ENCODE peak calls at places on chromosomes 11 and 22, in nine cellular contexts. One of them, this sample, is unnamed.

GRCh38 chr11:40716344-40717178 is 742.9 kb downstream of the LRRC4C start:
- DNase-seq in NCI-H187: no peak
- DNase-seq in activated T-helper 1 cell treated with Interleukin-2 at 50 U/mL for 16 hours: no peak
- DNase-seq in adrenal gland: no peak
- DNase-seq in HCEC 1CT: no peak
- DNase-seq in CD8-positive, alpha-beta memory T cell: no peak
- DNase-seq in cardiac fibroblast: no peak
- DNase-seq in germinal center: no peak
- DNase-seq in astrocyte of the hippocampus: peak
- DNase-seq in this sample: no peak

GRCh38 chr11:44755553-44756505 is 29.1 kb downstream of the TSPAN18 start:
- DNase-seq in HCEC 1CT: no peak
- DNase-seq in astrocyte of the hippocampus: peak
- DNase-seq in CD8-positive, alpha-beta memory T cell: no peak
- DNase-seq in activated T-helper 1 cell treated with Interleukin-2 at 50 U/mL for 16 hours: no peak
- DNase-seq in cardiac fibroblast: no peak
- DNase-seq in adrenal gland: peak
- DNase-seq in NCI-H187: no peak
- DNase-seq in germinal center: no peak
- DNase-seq in this sample: no peak

GRCh38 chr11:125164091-125164421 is 495 bp upstream of the PKNOX2 start:
- DNase-seq in adrenal gland: no peak
- DNase-seq in germinal center: no peak
- DNase-seq in CD8-positive, alpha-beta memory T cell: no peak
- DNase-seq in HCEC 1CT: no peak
- DNase-seq in astrocyte of the hippocampus: no peak
- DNase-seq in NCI-H187: no peak
- DNase-seq in cardiac fibroblast: no peak
- DNase-seq in activated T-helper 1 cell treated with Interleukin-2 at 50 U/mL for 16 hours: no peak
- DNase-seq in this sample: no peak

GRCh38 chr11:114169321-114169749 is 109.8 kb downstream of the ZBTB16 start:
- DNase-seq in cardiac fibroblast: no peak
- DNase-seq in NCI-H187: no peak
- DNase-seq in germinal center: no peak
- DNase-seq in CD8-positive, alpha-beta memory T cell: no peak
- DNase-seq in adrenal gland: peak
- DNase-seq in HCEC 1CT: peak
- DNase-seq in activated T-helper 1 cell treated with Interleukin-2 at 50 U/mL for 16 hours: no peak
- DNase-seq in astrocyte of the hippocampus: no peak
- DNase-seq in this sample: no peak

GRCh38 chr11:76644591-76644990 is 26.0 kb downstream of the LRRC32 start:
- DNase-seq in NCI-H187: no peak
- DNase-seq in CD8-positive, alpha-beta memory T cell: no peak
- DNase-seq in adrenal gland: no peak
- DNase-seq in activated T-helper 1 cell treated with Interleukin-2 at 50 U/mL for 16 hours: no peak
- DNase-seq in cardiac fibroblast: no peak
- DNase-seq in astrocyte of the hippocampus: no peak
- DNase-seq in HCEC 1CT: no peak
- DNase-seq in germinal center: no peak
- DNase-seq in this sample: no peak

GRCh38 chr22:37484115-37485005 is 1.8 kb downstream of the MFNG start:
- DNase-seq in germinal center: peak
- DNase-seq in CD8-positive, alpha-beta memory T cell: peak
- DNase-seq in cardiac fibroblast: no peak
- DNase-seq in activated T-helper 1 cell treated with Interleukin-2 at 50 U/mL for 16 hours: peak
- DNase-seq in NCI-H187: no peak
- DNase-seq in astrocyte of the hippocampus: no peak
- DNase-seq in adrenal gland: peak
- DNase-seq in HCEC 1CT: no peak
- DNase-seq in this sample: no peak

GRCh38 chr11:9530020-9530628 is 43.3 kb upstream of the WEE1 start:
- DNase-seq in HCEC 1CT: no peak
- DNase-seq in astrocyte of the hippocampus: no peak
- DNase-seq in germinal center: no peak
- DNase-seq in CD8-positive, alpha-beta memory T cell: no peak
- DNase-seq in NCI-H187: no peak
- DNase-seq in activated T-helper 1 cell treated with Interleukin-2 at 50 U/mL for 16 hours: no peak
- DNase-seq in cardiac fibroblast: peak
- DNase-seq in adrenal gland: no peak
- DNase-seq in this sample: no peak

GRCh38 chr22:44924724-44925123 is 85.1 kb downstream of the PHF21B start:
- DNase-seq in germinal center: no peak
- DNase-seq in activated T-helper 1 cell treated with Interleukin-2 at 50 U/mL for 16 hours: no peak
- DNase-seq in HCEC 1CT: no peak
- DNase-seq in CD8-positive, alpha-beta memory T cell: no peak
- DNase-seq in adrenal gland: no peak
- DNase-seq in NCI-H187: no peak
- DNase-seq in astrocyte of the hippocampus: no peak
- DNase-seq in cardiac fibroblast: no peak
- DNase-seq in this sample: no peak

GRCh38 chr11:114296190-114296978 is at the start of gene NNMT:
- DNase-seq in activated T-helper 1 cell treated with Interleukin-2 at 50 U/mL for 16 hours: no peak
- DNase-seq in germinal center: no peak
- DNase-seq in astrocyte of the hippocampus: peak
- DNase-seq in NCI-H187: no peak
- DNase-seq in cardiac fibroblast: peak
- DNase-seq in HCEC 1CT: peak
- DNase-seq in CD8-positive, alpha-beta memory T cell: no peak
- DNase-seq in adrenal gland: peak
- DNase-seq in this sample: no peak

GRCh38 chr11:27218498-27219038 is 144.4 kb downstream of the CCDC34 start:
- DNase-seq in astrocyte of the hippocampus: no peak
- DNase-seq in germinal center: no peak
- DNase-seq in cardiac fibroblast: peak
- DNase-seq in CD8-positive, alpha-beta memory T cell: no peak
- DNase-seq in HCEC 1CT: peak
- DNase-seq in adrenal gland: no peak
- DNase-seq in NCI-H187: no peak
- DNase-seq in activated T-helper 1 cell treated with Interleukin-2 at 50 U/mL for 16 hours: no peak
- DNase-seq in this sample: peak

GRCh38 chr11:119092880-119093665 is 8.4 kb downstream of the HMBS start:
- DNase-seq in NCI-H187: no peak
- DNase-seq in cardiac fibroblast: peak
- DNase-seq in astrocyte of the hippocampus: peak
- DNase-seq in adrenal gland: no peak
- DNase-seq in HCEC 1CT: no peak
- DNase-seq in germinal center: no peak
- DNase-seq in activated T-helper 1 cell treated with Interleukin-2 at 50 U/mL for 16 hours: no peak
- DNase-seq in CD8-positive, alpha-beta memory T cell: no peak
- DNase-seq in this sample: no peak

GRCh38 chr11:71485063-71485399 is 32.0 kb downstream of the NADSYN1 start:
- DNase-seq in astrocyte of the hippocampus: no peak
- DNase-seq in CD8-positive, alpha-beta memory T cell: no peak
- DNase-seq in NCI-H187: no peak
- DNase-seq in activated T-helper 1 cell treated with Interleukin-2 at 50 U/mL for 16 hours: no peak
- DNase-seq in germinal center: no peak
- DNase-seq in adrenal gland: no peak
- DNase-seq in cardiac fibroblast: no peak
- DNase-seq in HCEC 1CT: no peak
- DNase-seq in this sample: no peak

GRCh38 chr11:78784321-78785061 is 209.8 kb upstream of the NARS2 start:
- DNase-seq in CD8-positive, alpha-beta memory T cell: no peak
- DNase-seq in cardiac fibroblast: peak
- DNase-seq in germinal center: no peak
- DNase-seq in NCI-H187: no peak
- DNase-seq in activated T-helper 1 cell treated with Interleukin-2 at 50 U/mL for 16 hours: no peak
- DNase-seq in adrenal gland: no peak
- DNase-seq in astrocyte of the hippocampus: peak
- DNase-seq in HCEC 1CT: peak
- DNase-seq in this sample: no peak

GRCh38 chr11:63719987-63720386 is 38.7 kb downstream of the RTN3 start:
- DNase-seq in astrocyte of the hippocampus: peak
- DNase-seq in NCI-H187: no peak
- DNase-seq in HCEC 1CT: no peak
- DNase-seq in CD8-positive, alpha-beta memory T cell: no peak
- DNase-seq in adrenal gland: no peak
- DNase-seq in cardiac fibroblast: peak
- DNase-seq in activated T-helper 1 cell treated with Interleukin-2 at 50 U/mL for 16 hours: no peak
- DNase-seq in germinal center: no peak
- DNase-seq in this sample: no peak

GRCh38 chr22:48690583-48691317 is 1136.9 kb downstream of the BRD1 start:
- DNase-seq in activated T-helper 1 cell treated with Interleukin-2 at 50 U/mL for 16 hours: no peak
- DNase-seq in adrenal gland: no peak
- DNase-seq in astrocyte of the hippocampus: no peak
- DNase-seq in CD8-positive, alpha-beta memory T cell: no peak
- DNase-seq in NCI-H187: no peak
- DNase-seq in germinal center: no peak
- DNase-seq in HCEC 1CT: no peak
- DNase-seq in cardiac fibroblast: no peak
- DNase-seq in this sample: no peak

GRCh38 chr11:119206512-119207299 is 567 bp downstream of the CBL start:
- DNase-seq in HCEC 1CT: peak
- DNase-seq in NCI-H187: no peak
- DNase-seq in adrenal gland: peak
- DNase-seq in germinal center: peak
- DNase-seq in astrocyte of the hippocampus: peak
- DNase-seq in CD8-positive, alpha-beta memory T cell: peak
- DNase-seq in activated T-helper 1 cell treated with Interleukin-2 at 50 U/mL for 16 hours: peak
- DNase-seq in cardiac fibroblast: peak
- DNase-seq in this sample: no peak

GRCh38 chr11:45229401-45229800 is 56.7 kb downstream of the SYT13 start:
- DNase-seq in adrenal gland: no peak
- DNase-seq in germinal center: no peak
- DNase-seq in CD8-positive, alpha-beta memory T cell: no peak
- DNase-seq in cardiac fibroblast: no peak
- DNase-seq in HCEC 1CT: no peak
- DNase-seq in NCI-H187: no peak
- DNase-seq in astrocyte of the hippocampus: no peak
- DNase-seq in activated T-helper 1 cell treated with Interleukin-2 at 50 U/mL for 16 hours: no peak
- DNase-seq in this sample: no peak